ENCODE peak calls at places on chromosome 7, in nine cellular contexts. Q, Y, M, E, V, B, Z, U and C are unnamed samples.

GRCh38 chr7:42380411-42380810 is 143.4 kb upstream of the GLI3 start:
- DNase-seq in Q (no peak), Y (peak), M (no peak), E (no peak), V (no peak), B (peak), Z (peak), U (no peak), C (peak)

GRCh38 chr7:129431911-129432643 is 2.2 kb upstream of the STRIP2 start:
- DNase-seq in Q (no peak), Y (no peak), M (no peak), E (no peak), V (no peak), B (no peak), Z (no peak), U (no peak), C (no peak)

GRCh38 chr7:112336261-112336660 is 114.0 kb upstream of the IFRD1 start:
- DNase-seq in Q (no peak), Y (no peak), M (no peak), E (no peak), V (no peak), B (no peak), Z (no peak), U (no peak), C (no peak)

GRCh38 chr7:112481833-112482669 is 1.3 kb downstream of the LSMEM1 start:
- DNase-seq in Q (peak), Y (peak), M (peak), E (peak), V (peak), B (peak), Z (peak), U (no peak), C (peak)

GRCh38 chr7:80542398-80542797 is 30.5 kb upstream of the GNAT3 start:
- DNase-seq in Q (peak), Y (peak), M (peak), E (no peak), V (peak), B (peak), Z (peak), U (no peak), C (peak)

GRCh38 chr7:112594397-112594796 is 113.6 kb downstream of the LSMEM1 start:
- DNase-seq in Q (no peak), Y (peak), M (peak), E (peak), V (no peak), B (peak), Z (peak), U (no peak), C (peak)

GRCh38 chr7:28926871-28927597 is 31.1 kb downstream of the TRIL start:
- DNase-seq in Q (peak), Y (peak), M (peak), E (peak), V (peak), B (peak), Z (peak), U (peak), C (peak)

GRCh38 chr7:28988818-28989595 is 30.9 kb upstream of the TRIL start:
- DNase-seq in Q (peak), Y (peak), M (peak), E (no peak), V (peak), B (peak), Z (peak), U (no peak), C (peak)

DNA sequence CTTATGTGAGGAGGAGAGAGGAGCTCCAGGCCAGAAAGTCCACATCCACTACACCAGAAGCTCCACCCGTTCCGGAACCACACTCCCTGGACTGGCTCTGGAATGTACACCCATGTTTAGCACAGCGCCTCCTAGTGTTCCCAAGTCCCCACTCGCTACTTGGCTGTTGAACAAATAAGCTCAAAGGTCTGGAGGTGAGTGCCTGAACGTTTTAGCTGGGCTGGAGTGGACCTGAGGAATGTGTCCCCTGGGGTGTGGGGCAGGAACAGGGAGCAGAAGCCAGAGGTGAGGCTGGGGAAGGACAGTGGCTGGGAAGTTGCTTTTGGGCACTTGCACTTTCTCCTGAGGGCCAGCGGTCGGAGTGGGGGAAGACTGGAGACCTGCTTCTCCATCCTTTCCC is 164.1 kb upstream of the CDCA7L start:
- DNase-seq in Q (no peak), Y (no peak), M (peak), E (peak), V (peak), B (no peak), Z (peak), U (no peak), C (peak)
- TF ChIP-seq CTCF in Q (peak), Y (peak), M (peak), E (no peak), V (peak), B (peak), Z (peak), U (no peak), C (peak)

DNA sequence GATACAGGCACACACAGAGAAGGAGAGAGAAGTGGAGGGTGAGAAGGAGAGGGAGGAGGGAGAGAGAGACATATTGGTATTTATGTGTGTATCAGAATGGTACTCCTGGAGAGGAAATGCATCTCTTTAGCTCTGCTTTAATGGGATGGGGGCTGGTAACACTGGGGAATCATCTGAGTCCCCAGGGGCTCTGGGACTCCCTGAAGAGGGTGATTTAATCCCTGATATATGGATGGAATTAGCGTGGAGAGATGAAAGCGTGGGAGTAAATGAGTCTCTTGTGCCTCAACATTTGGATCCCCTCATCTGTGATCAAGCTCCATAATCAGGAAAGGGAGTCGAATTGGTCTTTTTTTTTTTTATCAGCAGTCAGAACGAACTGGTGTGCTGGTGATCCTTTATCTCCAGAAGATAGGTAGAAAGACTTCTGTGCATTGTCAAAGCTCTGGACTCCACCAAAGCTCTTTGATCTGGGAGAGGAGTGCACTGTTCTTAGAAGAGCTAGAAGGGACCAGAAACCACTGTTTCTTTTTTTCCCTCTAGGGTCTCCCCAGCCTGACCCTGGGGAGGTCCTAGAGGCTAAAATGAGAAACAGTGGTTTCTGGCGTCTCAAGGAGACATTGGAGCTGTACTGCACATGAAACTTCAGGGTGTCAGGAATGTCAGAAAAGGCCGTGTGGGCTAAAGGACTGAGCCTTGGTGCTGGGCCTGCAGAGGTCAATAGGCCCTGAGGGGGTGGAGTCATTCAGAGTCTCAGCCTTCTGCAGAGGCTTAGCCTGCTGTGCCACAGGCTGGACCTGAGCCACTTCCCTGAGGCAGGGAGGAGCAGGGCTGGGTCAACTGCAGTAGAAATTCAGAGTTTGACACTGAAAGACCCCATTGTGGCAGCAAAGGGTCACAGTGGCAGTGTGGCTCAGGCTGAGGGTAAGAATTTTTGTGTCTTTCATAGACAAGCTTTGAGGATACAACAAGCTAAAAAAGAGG is 234.4 kb upstream of the SLC26A5 start:
- DNase-seq in Q (no peak), Y (no peak), M (no peak), E (no peak), V (no peak), B (no peak), Z (peak), U (no peak), C (no peak)
- H3K4me3 ChIP-seq in Q (no peak), Y (no peak), M (no peak), E (no peak), V (no peak), B (no peak), Z (no peak), U (no peak), C (no peak)

GRCh38 chr7:2141656-2142055 is 91.1 kb downstream of the MAD1L1 start:
- DNase-seq in Q (no peak), Y (no peak), M (no peak), E (no peak), V (no peak), B (no peak), Z (no peak), U (no peak), C (no peak)
- TF ChIP-seq CTCF in Q (no peak), Y (no peak), M (no peak), E (no peak), V (no peak), B (no peak), Z (no peak), U (no peak), C (no peak)

DNA sequence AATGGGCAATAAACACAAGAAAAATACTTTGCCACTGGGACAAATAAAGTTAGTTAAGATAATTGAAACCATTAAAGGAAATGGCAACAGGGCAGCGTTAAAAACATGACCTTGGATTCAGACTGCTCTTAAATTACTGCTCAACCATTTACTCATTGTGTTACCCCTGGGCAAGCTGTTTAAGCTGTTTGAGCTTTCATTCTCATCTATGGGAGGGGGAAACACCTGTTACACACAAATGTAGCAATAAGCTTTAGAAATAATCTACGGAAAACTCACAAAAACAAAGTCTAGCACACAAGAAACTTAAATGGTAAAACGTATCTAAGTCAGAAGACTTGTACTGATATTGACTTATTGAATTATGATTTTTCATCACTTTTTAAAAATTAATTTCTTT is 137.1 kb downstream of the KMT2E start:
- DNase-seq in Q (no peak), Y (no peak), M (no peak), E (no peak), V (no peak), B (no peak), Z (no peak), U (no peak), C (no peak)
- H3K4me3 ChIP-seq in Q (no peak), Y (no peak), M (no peak), E (no peak), V (no peak), B (no peak), Z (no peak), U (no peak), C (no peak)

GRCh38 chr7:50209461-50210161 is 94.9 kb upstream of the IKZF1 start:
- DNase-seq in Q (no peak), Y (no peak), M (no peak), E (no peak), V (no peak), B (no peak), Z (no peak), U (no peak), C (no peak)
- TF ChIP-seq CTCF in Q (no peak), Y (no peak), M (no peak), E (no peak), V (no peak), B (no peak), Z (no peak), U (no peak), C (no peak)

DNA sequence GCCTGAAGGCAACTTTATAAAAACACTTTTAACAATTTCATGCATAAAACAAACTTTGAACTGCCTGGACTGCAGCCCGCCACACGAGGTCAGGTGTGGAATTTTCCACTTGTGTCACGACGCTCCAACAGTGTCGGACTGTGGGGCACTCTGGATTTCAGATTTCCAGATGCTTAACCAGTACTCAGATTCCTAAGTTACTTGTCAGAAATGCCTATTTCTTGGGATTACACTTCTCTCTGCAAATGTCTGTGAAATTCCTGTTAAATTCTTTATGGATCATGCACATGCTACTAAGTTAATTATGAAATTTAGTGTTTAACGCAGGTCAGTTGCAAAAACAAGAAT is 477 bp upstream of the GPER1 start:
- DNase-seq in Q (no peak), Y (peak), M (peak), E (no peak), V (no peak), B (peak), Z (peak), U (no peak), C (no peak)
- H3K4me3 ChIP-seq in Q (no peak), Y (peak), M (no peak), E (peak), V (peak), B (peak), Z (peak), U (peak), C (no peak)

GRCh38 chr7:9264395-9264794 is 831.0 kb downstream of the NXPH1 start:
- DNase-seq in Q (no peak), Y (no peak), M (no peak), E (no peak), V (no peak), B (no peak), Z (peak), U (no peak), C (no peak)
- TF ChIP-seq CTCF in Q (peak), Y (no peak), M (no peak), E (peak), V (no peak), B (no peak), Z (no peak), U (no peak), C (no peak)

GRCh38 chr7:27606270-27607209 is 56.1 kb downstream of the HIBADH start:
- DNase-seq in Q (peak), Y (peak), M (peak), E (peak), V (peak), B (peak), Z (peak), U (no peak), C (peak)
- H3K4me3 ChIP-seq in Q (no peak), Y (no peak), M (no peak), E (no peak), V (no peak), B (no peak), Z (no peak), U (no peak), C (no peak)

DNA sequence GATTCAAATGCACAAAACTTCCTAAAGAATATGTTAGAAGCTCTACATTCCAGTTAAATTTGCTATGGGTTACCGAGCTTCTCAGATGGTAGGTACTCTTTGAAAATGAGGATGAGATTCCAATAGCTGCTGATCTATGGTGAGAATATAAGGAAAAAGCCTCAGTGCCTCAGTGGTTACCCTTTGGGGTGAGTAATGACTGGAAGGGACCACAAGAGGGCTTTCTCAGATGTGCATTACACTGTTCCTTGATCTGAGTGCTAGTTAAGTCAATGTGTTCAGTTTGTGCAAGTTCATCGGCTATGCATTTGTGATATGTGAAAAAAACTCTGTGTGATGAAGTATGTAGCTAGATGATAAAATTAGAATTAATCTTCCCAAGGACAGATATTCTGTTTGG is 3.5 kb downstream of the NRCAM start:
- DNase-seq in Q (no peak), Y (no peak), M (peak), E (peak), V (peak), B (peak), Z (peak), U (no peak), C (peak)
- TF ChIP-seq CTCF in Q (peak), Y (peak), M (peak), E (peak), V (peak), B (peak), Z (peak), U (no peak), C (peak)

GRCh38 chr7:151312356-151312755 is 29.3 kb upstream of the NUB1 start:
- DNase-seq in Q (no peak), Y (no peak), M (no peak), E (no peak), V (no peak), B (no peak), Z (no peak), U (no peak), C (no peak)
- H3K4me3 ChIP-seq in Q (no peak), Y (no peak), M (no peak), E (no peak), V (no peak), B (no peak), Z (no peak), U (no peak), C (no peak)